ENCODE peak calls at places on chromosomes 12 and 14, in five cellular contexts. J, B, U, Y and S are unnamed samples.

GRCh38 chr12:62660763-62661162 is 194.1 kb downstream of the MON2 start:
- DNase-seq in J (no peak), B (no peak), U (peak; percentile 75), Y (no peak), S (no peak)

GRCh38 chr12:28130625-28131598 is 59.3 kb upstream of the CCDC91 start:
- DNase-seq in J (no peak), B (peak; percentile 22), U (peak; percentile 98), Y (no peak), S (no peak)

GRCh38 chr12:57149309-57149900 is 2.0 kb upstream of the LRP1-AS start:
- DNase-seq in J (no peak), B (peak; percentile 85), U (no peak), Y (no peak), S (no peak)

GRCh38 chr14:100067971-100068959 is 3.0 kb downstream of the EVL start:
- DNase-seq in J (no peak), B (peak; percentile 34), U (peak; percentile 92), Y (peak; percentile 60), S (peak; percentile 33)

GRCh38 chr12:72790273-72790672 is 518.1 kb downstream of the TRHDE start:
- DNase-seq in J (no peak), B (no peak), U (peak; percentile 89), Y (no peak), S (no peak)

GRCh38 chr12:66319266-66319954 is 17.1 kb downstream of the HELB start:
- DNase-seq in J (no peak), B (no peak), U (no peak), Y (no peak), S (no peak)

GRCh38 chr12:60169904-60170303 is 574.1 kb downstream of the SLC16A7 start:
- DNase-seq in J (no peak), B (no peak), U (no peak), Y (no peak), S (no peak)

GRCh38 chr12:116294464-116295002 is 17.0 kb upstream of the MED13L start:
- DNase-seq in J (no peak), B (no peak), U (no peak), Y (no peak), S (no peak)

GRCh38 chr12:104219361-104219892 is 3.8 kb downstream of the TXNRD1 start:
- DNase-seq in J (no peak), B (no peak), U (peak; percentile 97), Y (no peak), S (no peak)

GRCh38 chr12:65907465-65907864 is 83.2 kb downstream of the HMGA2 start:
- DNase-seq in J (no peak), B (no peak), U (no peak), Y (no peak), S (no peak)

GRCh38 chr12:52557481-52557880 is 4.5 kb upstream of the KRT71 start:
- DNase-seq in J (no peak), B (no peak), U (no peak), Y (no peak), S (no peak)

GRCh38 chr12:132559652-132560420 is 50.5 kb downstream of the LRCOL1 start:
- DNase-seq in J (peak; percentile 60), B (peak; percentile 41), U (peak; percentile 73), Y (peak; percentile 48), S (no peak)

GRCh38 chr12:25130741-25131188 is 64.2 kb downstream of the DNAI7 start:
- DNase-seq in J (no peak), B (no peak), U (peak; percentile 60), Y (no peak), S (no peak)

GRCh38 chr12:95694148-95694547 is 96.4 kb downstream of the NTN4 start:
- DNase-seq in J (no peak), B (peak; percentile 21), U (no peak), Y (no peak), S (no peak)

GRCh38 chr12:19978193-19978592 is 390.1 kb upstream of the PDE3A start:
- DNase-seq in J (no peak), B (no peak), U (peak; percentile 2), Y (no peak), S (no peak)

GRCh38 chr12:45756666-45757065 is 27.2 kb downstream of the ARID2 start:
- DNase-seq in J (no peak), B (no peak), U (no peak), Y (no peak), S (no peak)

GRCh38 chr12:56007148-56007891 is 10.2 kb downstream of the SUOX start:
- DNase-seq in J (peak; percentile 84), B (peak; percentile 89), U (peak; percentile 85), Y (peak; percentile 71), S (peak; percentile 77)

GRCh38 chr14:94320243-94320642 is 2.9 kb downstream of the SERPINA6 start:
- DNase-seq in J (no peak), B (no peak), U (peak; percentile 6), Y (no peak), S (no peak)

GRCh38 chr12:52872644-52873384 is 24.0 kb upstream of the KRT78 start:
- DNase-seq in J (no peak), B (no peak), U (no peak), Y (no peak), S (no peak)

GRCh38 chr12:40144023-40144422 is 38.1 kb upstream of the SLC2A13 start:
- DNase-seq in J (no peak), B (no peak), U (no peak), Y (no peak), S (no peak)

GRCh38 chr12:119659289-119659897 is 8.5 kb upstream of the PRKAB1 start:
- DNase-seq in J (no peak), B (no peak), U (peak; percentile 71), Y (no peak), S (no peak)

GRCh38 chr14:69043007-69043444 is 63.9 kb upstream of the ACTN1 start:
- DNase-seq in J (no peak), B (peak; percentile 44), U (no peak), Y (no peak), S (peak; percentile 61)

GRCh38 chr12:117097159-117097558 is 2.1 kb downstream of the TESC start:
- DNase-seq in J (no peak), B (no peak), U (no peak), Y (no peak), S (no peak)